ENCODE peak calls at places on chromosomes 4 and X, in five cellular contexts. G is transverse colon; H is GM23248; Y is CD4-positive, CD25-positive, alpha-beta regulatory T cell; O is fibroblast of lung. D is an unnamed sample. For H3K4me1, the result is how much of the 10 kb centered on the place peaks cover.

GRCh38 chrX:44314259-44314734 is 29.2 kb downstream of the EFHC2 start:
- DNase-seq in H (peak), G (peak), Y (no peak), O (peak), D (no peak)

GRCh38 chrX:20487227-20487626 is 220.5 kb upstream of the RPS6KA3 start:
- DNase-seq in Y (no peak), H (peak), O (peak), G (no peak), D (no peak)

GRCh38 chrX:72238183-72238582 is 644 bp downstream of the ERCC6L start:
- DNase-seq in G (no peak), Y (no peak), O (no peak), H (peak), D (no peak)

GRCh38 chr4:154982187-154983047 is 201.3 kb downstream of the RBM46 start:
- DNase-seq in G (peak), H (peak), Y (no peak), O (peak), D (peak)

GRCh38 chr4:825969-826330 is at the start of gene CPLX1:
- DNase-seq in G (peak), O (no peak), H (peak), Y (no peak), D (peak)

GRCh38 chr4:140094701-140095420 is 59.1 kb downstream of the MAML3 start:
- DNase-seq in Y (peak), O (peak), H (no peak), G (peak), D (peak)

GRCh38 chrX:109872021-109872730 is 130.7 kb upstream of the TMEM164 start:
- DNase-seq in Y (no peak), O (peak), G (no peak), H (peak), D (no peak)

GRCh38 chr4:34422472-34422871 is 1821.8 kb downstream of the ARAP2 start:
- DNase-seq in H (peak), G (no peak), O (peak), Y (no peak), D (no peak)

GRCh38 chr4:55903577-55903976 is 45.2 kb upstream of the CEP135 start:
- DNase-seq in G (no peak), O (no peak), Y (no peak), H (no peak), D (no peak)

GRCh38 chr4:53490965-53491622 is 100.2 kb downstream of the LNX1 start:
- DNase-seq in O (peak), Y (no peak), G (peak), H (peak), D (no peak)

GRCh38 chr4:125111352-125111751 is 203.4 kb upstream of the FAT4 start:
- DNase-seq in O (no peak), G (no peak), H (no peak), Y (no peak), D (no peak)

GRCh38 chr4:77023920-77024319 is 51.9 kb downstream of the CCNI start:
- DNase-seq in Y (no peak), G (no peak), H (no peak), O (no peak), D (no peak)

GRCh38 chr4:79492148-79492547 is 84.1 kb upstream of the GK2 start:
- DNase-seq in G (no peak), Y (no peak), H (no peak), O (no peak), D (no peak)

GRCh38 chr4:148007303-148007702 is 275.4 kb downstream of the ARHGAP10 start:
- DNase-seq in H (peak), Y (no peak), O (peak), G (no peak), D (no peak)

GRCh38 chr4:139018971-139019758 is 3.6 kb downstream of the NOCT start:
- DNase-seq in O (peak), H (peak), Y (no peak), G (no peak), D (no peak)

GRCh38 chr4:88616275-88616996 is 24.2 kb downstream of the HERC3 start:
- DNase-seq in H (peak), G (no peak), Y (no peak), O (peak), D (no peak)

GRCh38 chr4:88613417-88613875 is 21.2 kb downstream of the HERC3 start:
- DNase-seq in Y (peak), G (no peak), O (peak), H (no peak), D (no peak)

GRCh38 chr4:88609387-88609786 is 17.1 kb downstream of the HERC3 start:
- DNase-seq in G (no peak), O (no peak), Y (no peak), H (no peak), D (no peak)

GRCh38 chr4:88610771-88611170 is 18.5 kb downstream of the HERC3 start:
- DNase-seq in G (no peak), O (peak), Y (no peak), H (peak), D (no peak)

DNA sequence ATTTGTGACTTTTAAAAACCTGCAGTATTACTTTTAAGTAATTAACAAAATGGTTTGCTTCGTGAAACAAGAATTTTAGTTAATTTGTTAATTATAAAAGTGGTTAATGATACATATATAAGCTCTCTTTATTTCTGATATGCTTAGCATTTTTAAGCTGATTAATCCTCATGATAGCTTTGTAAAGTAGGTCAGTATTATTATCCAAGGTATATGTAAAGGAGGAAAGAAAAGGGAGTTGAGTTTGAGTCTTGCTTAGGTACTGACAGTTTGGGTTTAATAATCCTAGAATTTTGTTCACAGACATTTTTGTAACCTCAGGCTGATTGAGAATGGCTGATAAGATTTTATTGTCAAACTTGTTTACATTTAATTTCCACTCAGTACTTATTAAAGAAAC is 21.8 kb downstream of the HERC3 start:
- DNase-seq in Y (no peak), O (no peak), H (no peak), G (no peak), D (no peak)
- H3K4me1 ChIP-seq in Y (half or more), O (under half), H (half or more), G (under half), D (under half)

GRCh38 chrX:154733072-154733425 is 17.8 kb downstream of the GAB3 start:
- DNase-seq in Y (no peak), G (no peak), O (no peak), H (no peak), D (no peak)

GRCh38 chrX:154732421-154733071 is 18.3 kb downstream of the GAB3 start:
- DNase-seq in Y (no peak), H (peak), G (no peak), O (peak), D (no peak)

GRCh38 chrX:154734101-154734781 is 16.6 kb downstream of the GAB3 start:
- DNase-seq in H (peak), Y (peak), G (peak), O (peak), D (peak)

GRCh38 chrX:154738013-154738738 is 12.7 kb downstream of the GAB3 start:
- DNase-seq in G (peak), O (peak), H (peak), Y (no peak), D (no peak)

GRCh38 chrX:154735695-154736393 is 15.0 kb downstream of the GAB3 start:
- DNase-seq in G (peak), Y (no peak), O (peak), H (peak), D (peak)
- H3K4me1 ChIP-seq in G (under half), Y (under half), O (under half), H (half or more), D (half or more)

DNA sequence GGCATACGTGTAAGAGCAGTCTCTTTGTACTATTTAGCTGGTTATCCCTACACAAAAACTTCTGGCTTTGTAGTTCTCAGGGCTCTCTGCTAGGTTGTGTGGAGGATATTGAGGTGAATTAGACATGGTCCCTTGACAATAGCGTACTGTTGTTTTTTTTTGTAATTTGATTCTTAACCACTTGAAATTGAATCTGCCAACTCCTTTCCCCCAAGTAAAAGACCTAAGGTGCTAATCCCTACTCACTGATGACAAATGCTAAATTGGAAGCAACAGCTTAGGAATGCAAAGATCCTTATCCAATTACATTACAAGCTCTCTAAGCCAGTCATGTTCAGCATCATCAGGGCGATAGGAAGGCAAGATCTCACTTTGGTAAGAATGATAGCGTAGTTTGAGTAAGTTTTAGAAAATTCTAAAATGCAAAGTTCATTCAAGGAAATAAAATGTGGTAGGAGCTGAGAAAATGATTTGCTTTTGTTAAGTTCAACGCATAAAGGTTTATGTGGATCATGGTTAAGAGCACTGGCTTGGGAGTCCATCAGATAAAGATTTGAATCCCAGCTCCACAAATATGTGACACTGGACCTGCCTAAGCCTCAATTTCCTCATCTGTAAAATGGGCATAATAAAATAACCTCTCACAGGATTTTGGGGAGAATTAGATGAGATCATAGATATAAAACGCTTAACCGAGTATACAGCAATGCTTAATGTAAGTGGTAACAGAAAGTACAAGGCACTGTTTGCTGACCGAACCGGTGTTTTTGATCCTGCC is 39.3 kb downstream of the DOCK11 start:
- DNase-seq in G (no peak), H (peak), Y (no peak), O (peak), D (no peak)
- H3K4me1 ChIP-seq in G (under half), H (under half), Y (half or more), O (under half), D (under half)

GRCh38 chr4:143286733-143287570 is 49.7 kb upstream of the GAB1 start:
- DNase-seq in G (no peak), H (peak), O (peak), Y (no peak), D (no peak)
- H3K4me1 ChIP-seq in G (under half), H (under half), O (under half), Y (under half), D (under half)

GRCh38 chr4:94576163-94576562 is 124.4 kb downstream of the PDLIM5 start:
- DNase-seq in Y (no peak), H (no peak), G (no peak), O (no peak), D (no peak)
- H3K4me1 ChIP-seq in Y (under half), H (under half), G (under half), O (under half), D (under half)

D was measured in upper lobe of right lung.